ENCODE peak calls at places on chromosomes 4 and X, in four cellular contexts. F is upper lobe of right lung, Y is thyroid gland, W is PC-3. M is an unnamed sample.

GRCh38 chr4:147093206-147093605 is 147.5 kb upstream of the TTC29 start:
- DNase-seq in Y (no peak), W (no peak), F (no peak), M (no peak)

GRCh38 chrX:9354918-9355317 is 109.9 kb upstream of the TBL1X start:
- DNase-seq in F (no peak), Y (no peak), W (no peak), M (no peak)

GRCh38 chr4:84957509-84958420 is 8.7 kb downstream of the WDFY3 start:
- DNase-seq in W (no peak), Y (no peak), F (no peak), M (no peak)

GRCh38 chr4:99875073-99875472 is 19.2 kb downstream of the LAMTOR3 start:
- DNase-seq in F (no peak), W (peak), Y (no peak), M (no peak)

GRCh38 chr4:175539498-175539897 is 272.6 kb downstream of the GPM6A start:
- DNase-seq in Y (no peak), F (no peak), W (peak), M (no peak)

GRCh38 chr4:76373919-76374552 is 46.9 kb downstream of the CCDC158 start:
- DNase-seq in W (peak), Y (peak), F (no peak), M (no peak)

GRCh38 chrX:11382935-11383334 is 89.7 kb downstream of the AMELX start:
- DNase-seq in Y (no peak), W (peak), F (no peak), M (no peak)

GRCh38 chrX:56600141-56600540 is 36.7 kb downstream of the UBQLN2 start:
- DNase-seq in F (no peak), Y (no peak), W (no peak), M (peak)

GRCh38 chr4:82891728-82892466 is 944 bp upstream of the SEC31A start:
- DNase-seq in W (no peak), Y (no peak), F (no peak), M (peak)

GRCh38 chrX:137565921-137566745 is at the start of gene ZIC3:
- DNase-seq in W (peak), Y (peak), F (peak), M (peak)

GRCh38 chr4:17385403-17385802 is 126.5 kb downstream of the QDPR start:
- DNase-seq in F (no peak), Y (peak), W (no peak), M (peak)

GRCh38 chr4:110197421-110198398 is 705 bp downstream of the ELOVL6 start:
- DNase-seq in Y (peak), F (peak), W (peak), M (peak)

GRCh38 chr4:156475322-156475721 is 496.3 kb downstream of the PDGFC start:
- DNase-seq in W (peak), Y (no peak), F (no peak), M (peak)

GRCh38 chr4:104451573-104451972 is 43.1 kb downstream of the CXXC4 start:
- DNase-seq in Y (no peak), W (no peak), F (no peak), M (peak)

GRCh38 chr4:89298788-89299152 is 8.8 kb downstream of the GPRIN3 start:
- DNase-seq in F (no peak), W (peak), Y (no peak), M (peak)

GRCh38 chr4:53818112-53818511 is 226.8 kb upstream of the LNX1 start:
- DNase-seq in W (no peak), Y (no peak), F (no peak), M (no peak)

GRCh38 chrX:48498374-48498809 is 10.4 kb upstream of the PORCN start:
- DNase-seq in F (no peak), W (peak), Y (no peak), M (no peak)

GRCh38 chrX:78064152-78064551 is 39.9 kb upstream of the PGK1 start:
- DNase-seq in Y (no peak), W (no peak), F (no peak), M (no peak)

GRCh38 chrX:77564824-77565223 is 117.6 kb downstream of the FGF16 start:
- DNase-seq in F (no peak), W (peak), Y (no peak), M (no peak)

GRCh38 chr4:46953564-46953963 is 39.8 kb downstream of the GABRA4 start:
- DNase-seq in Y (no peak), W (no peak), F (no peak), M (no peak)

GRCh38 chrX:123884809-123885408 is 25.1 kb downstream of the XIAP start:
- DNase-seq in F (no peak), W (peak), Y (peak), M (peak)
- TF ChIP-seq CTCF in F (peak), W (peak), Y (peak), M (peak)

DNA sequence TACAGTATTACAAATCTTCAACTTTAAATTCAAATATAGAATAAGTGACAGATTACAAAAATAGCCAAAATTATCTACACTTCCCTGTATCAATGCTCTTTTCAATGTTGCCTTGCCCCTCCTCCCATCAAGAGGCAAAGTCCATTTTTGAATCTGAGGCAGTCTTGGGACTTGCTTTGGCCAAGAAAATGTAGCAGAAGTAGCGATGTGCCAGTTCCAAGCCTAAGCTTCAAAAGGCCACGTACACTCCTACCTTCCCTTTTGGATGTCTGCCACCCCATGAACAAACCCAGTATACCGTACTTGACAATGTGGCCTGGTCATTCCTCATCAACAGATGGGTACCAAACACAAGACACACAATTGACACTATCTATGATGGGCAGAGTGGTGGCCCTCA is 24.1 kb downstream of the SEC24D start:
- DNase-seq in F (no peak), Y (no peak), W (no peak), M (peak)
- H3K27ac ChIP-seq in F (no peak), Y (no peak), W (no peak), M (no peak)

GRCh38 chr4:66694716-66695115 is 850.6 kb downstream of the CENPC start:
- DNase-seq in W (peak), F (no peak), Y (no peak), M (no peak)

GRCh38 chr4:66693694-66694093 is 851.6 kb downstream of the CENPC start:
- DNase-seq in W (no peak), F (no peak), Y (no peak), M (peak)

GRCh38 chr4:66688674-66689073 is 856.6 kb downstream of the CENPC start:
- DNase-seq in F (no peak), W (peak), Y (no peak), M (peak)

GRCh38 chr4:66687393-66687971 is 857.8 kb downstream of the CENPC start:
- DNase-seq in F (no peak), W (no peak), Y (no peak), M (no peak)

GRCh38 chr4:66691101-66691500 is 854.2 kb downstream of the CENPC start:
- DNase-seq in W (peak), Y (no peak), F (no peak), M (no peak)
- TF ChIP-seq CTCF in W (peak), Y (no peak), F (no peak), M (no peak)

DNA sequence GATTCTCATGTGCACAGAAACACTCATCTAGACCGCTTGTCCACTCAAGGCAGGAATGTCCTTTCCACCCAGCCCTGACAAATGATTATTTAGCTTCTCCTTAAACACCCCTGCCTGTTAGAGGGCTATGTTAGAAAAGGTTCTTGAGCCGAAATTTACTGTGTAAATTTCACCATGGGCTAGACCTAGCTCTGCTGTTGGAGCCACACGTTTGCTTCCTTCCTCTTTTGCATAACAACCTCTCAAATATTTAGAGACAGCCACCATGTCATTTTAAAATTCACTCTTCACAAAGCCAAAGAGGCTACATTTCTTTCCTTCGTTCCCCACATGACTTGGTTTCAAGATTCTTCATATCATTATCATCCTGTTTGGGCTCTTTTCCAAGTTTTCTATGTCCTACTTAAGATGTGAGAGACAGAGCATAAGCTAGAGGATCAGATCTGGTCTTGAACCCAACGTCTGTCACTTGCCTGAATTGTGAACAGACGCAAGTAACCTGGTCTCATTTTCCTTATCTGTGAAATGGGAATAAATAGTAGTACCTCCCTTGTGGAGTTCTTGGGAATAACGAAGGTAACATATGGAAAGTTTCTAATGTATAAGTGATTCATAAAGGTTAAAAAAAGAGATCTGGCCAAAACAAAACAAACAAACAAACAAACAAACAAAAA is 6.6 kb downstream of the DOCK11 start:
- DNase-seq in F (no peak), W (no peak), Y (no peak), M (peak)
- H3K27ac ChIP-seq in F (no peak), W (no peak), Y (no peak), M (no peak)

GRCh38 chrX:108811891-108812290 is 75.5 kb upstream of the IRS4 start:
- DNase-seq in F (no peak), Y (no peak), W (no peak), M (no peak)
- TF ChIP-seq CTCF in F (no peak), Y (no peak), W (peak), M (no peak)

GRCh38 chrX:2228466-2228865 is 272.3 kb downstream of the DHRSX start:
- DNase-seq in F (no peak), W (no peak), Y (no peak), M (no peak)
- H3K27ac ChIP-seq in F (no peak), W (no peak), Y (no peak), M (no peak)